ENCODE peak calls at places on chromosomes 12 and 14, in six cellular contexts. I is sigmoid colon; H is CD4-positive, CD25-positive, alpha-beta regulatory T cell; X is PC-3; J is tibial artery; W is left ventricle myocardium inferior. M is an unnamed sample.

GRCh38 chr12:1217191-1217949 is 226.3 kb downstream of the ERC1 start:
- DNase-seq in I (no peak), H (no peak), X (peak), J (no peak), W (no peak), M (no peak)

GRCh38 chr14:78075610-78076277 is 94.4 kb upstream of the NRXN3 start:
- DNase-seq in I (no peak), H (no peak), X (no peak), J (no peak), W (no peak), M (no peak)

GRCh38 chr12:95709152-95709551 is 81.4 kb downstream of the NTN4 start:
- DNase-seq in I (no peak), H (no peak), X (peak), J (no peak), W (no peak), M (no peak)

GRCh38 chr14:30906752-30907658 is 32.6 kb downstream of the COCH start:
- DNase-seq in I (no peak), H (peak), X (peak), J (no peak), W (no peak), M (no peak)

GRCh38 chr12:108814462-108815211 is 42.7 kb downstream of the SSH1 start:
- DNase-seq in I (no peak), H (no peak), X (no peak), J (no peak), W (no peak), M (no peak)

GRCh38 chr12:47014474-47014873 is 64.9 kb upstream of the PCED1B start:
- DNase-seq in I (no peak), H (no peak), X (peak), J (no peak), W (no peak), M (no peak)

GRCh38 chr14:105818712-105819005 is 292.3 kb downstream of the TMEM121 start:
- DNase-seq in I (no peak), H (no peak), X (no peak), J (no peak), W (no peak), M (no peak)

GRCh38 chr12:80837342-80837978 is 100.3 kb downstream of the LIN7A start:
- DNase-seq in I (no peak), H (no peak), X (peak), J (no peak), W (no peak), M (peak)

GRCh38 chr12:14418526-14418925 is 53.0 kb downstream of the ATF7IP start:
- DNase-seq in I (no peak), H (peak), X (peak), J (no peak), W (no peak), M (peak)

GRCh38 chr12:52713960-52714886 is 10.9 kb upstream of the KRT77 start:
- DNase-seq in I (no peak), H (no peak), X (no peak), J (no peak), W (no peak), M (no peak)

GRCh38 chr12:123983822-123984485 is 10.9 kb downstream of the ZNF664 start:
- DNase-seq in I (no peak), H (peak), X (peak), J (peak), W (no peak), M (no peak)

GRCh38 chr14:74558655-74559054 is 53.4 kb downstream of the LTBP2 start:
- DNase-seq in I (no peak), H (no peak), X (no peak), J (no peak), W (no peak), M (peak)

GRCh38 chr12:106893451-106893850 is 62.3 kb upstream of the TMEM263 start:
- DNase-seq in I (no peak), H (no peak), X (peak), J (no peak), W (no peak), M (peak)

DNA sequence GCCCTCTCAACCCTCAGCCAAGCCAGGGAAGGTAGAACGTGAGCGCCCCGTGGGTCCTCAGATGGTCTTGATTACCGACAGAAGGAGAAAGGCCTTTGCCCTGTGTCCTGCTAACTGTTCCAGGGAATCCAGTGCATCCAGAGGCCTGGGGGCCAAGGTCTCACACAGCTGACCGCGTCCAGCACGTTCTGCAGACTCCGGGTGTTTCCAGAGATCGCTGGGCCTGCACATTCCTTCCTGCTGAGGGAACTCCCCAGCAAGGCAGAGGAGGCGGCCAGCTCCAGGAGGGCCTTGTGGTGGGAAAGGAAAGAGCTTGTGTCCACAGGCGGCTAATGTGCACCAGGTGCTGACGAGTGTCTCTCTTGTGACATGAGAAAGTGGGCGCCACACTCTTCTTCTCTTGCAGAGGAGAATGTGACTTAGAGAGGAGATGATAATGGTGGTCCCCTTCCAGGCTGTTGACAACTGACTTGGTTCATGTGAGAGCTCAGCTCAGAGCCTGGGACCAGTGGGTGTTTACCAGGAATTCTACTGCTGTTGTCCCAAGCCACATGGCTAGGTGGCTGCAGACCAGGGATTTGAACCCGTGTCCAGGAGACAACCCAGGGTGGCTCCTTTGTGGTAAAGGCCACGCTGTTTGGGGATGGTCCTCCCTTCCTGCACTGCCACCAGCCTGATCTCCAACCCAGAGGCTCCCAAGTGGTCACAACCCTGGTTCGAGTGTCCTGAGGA is 46.8 kb upstream of the DLK1 start:
- DNase-seq in I (peak), H (no peak), X (no peak), J (no peak), W (peak), M (peak)
- H3K27ac ChIP-seq in I (no peak), H (no peak), X (no peak), J (no peak), W (peak), M (no peak)

DNA sequence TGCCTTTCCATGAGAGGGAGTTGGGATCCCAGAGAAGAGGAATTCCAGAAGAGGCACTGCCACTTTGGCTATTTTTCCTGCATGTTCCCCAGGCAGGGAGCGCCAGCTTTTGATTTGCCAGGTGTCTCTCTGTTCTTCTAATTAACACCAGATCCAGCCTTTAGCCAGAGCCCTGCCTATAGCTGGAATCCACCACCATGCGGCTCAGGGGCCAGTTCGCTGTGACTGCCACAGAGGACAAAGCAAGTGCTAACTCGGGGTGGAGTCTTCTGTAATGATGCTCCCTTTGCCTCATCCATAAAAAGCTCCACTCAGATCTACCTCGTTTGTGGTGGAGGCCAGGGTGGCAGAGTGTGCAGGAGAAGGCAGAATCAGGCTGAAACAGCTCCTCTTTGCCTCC is 17.9 kb upstream of the CTDSP2 start:
- DNase-seq in I (peak), H (no peak), X (no peak), J (no peak), W (no peak), M (peak)
- H3K27ac ChIP-seq in I (peak), H (no peak), X (peak), J (peak), W (peak), M (peak)

GRCh38 chr14:90695997-90696681 is 120.1 kb downstream of the TTC7B start:
- DNase-seq in I (no peak), H (no peak), X (no peak), J (no peak), W (no peak), M (no peak)
- H3K27ac ChIP-seq in I (peak), H (no peak), X (no peak), J (peak), W (peak), M (no peak)

GRCh38 chr12:97005612-97006011 is 98.6 kb downstream of the NEDD1 start:
- DNase-seq in I (no peak), H (no peak), X (no peak), J (no peak), W (no peak), M (no peak)
- H3K27ac ChIP-seq in I (no peak), H (no peak), X (no peak), J (no peak), W (no peak), M (no peak)

DNA sequence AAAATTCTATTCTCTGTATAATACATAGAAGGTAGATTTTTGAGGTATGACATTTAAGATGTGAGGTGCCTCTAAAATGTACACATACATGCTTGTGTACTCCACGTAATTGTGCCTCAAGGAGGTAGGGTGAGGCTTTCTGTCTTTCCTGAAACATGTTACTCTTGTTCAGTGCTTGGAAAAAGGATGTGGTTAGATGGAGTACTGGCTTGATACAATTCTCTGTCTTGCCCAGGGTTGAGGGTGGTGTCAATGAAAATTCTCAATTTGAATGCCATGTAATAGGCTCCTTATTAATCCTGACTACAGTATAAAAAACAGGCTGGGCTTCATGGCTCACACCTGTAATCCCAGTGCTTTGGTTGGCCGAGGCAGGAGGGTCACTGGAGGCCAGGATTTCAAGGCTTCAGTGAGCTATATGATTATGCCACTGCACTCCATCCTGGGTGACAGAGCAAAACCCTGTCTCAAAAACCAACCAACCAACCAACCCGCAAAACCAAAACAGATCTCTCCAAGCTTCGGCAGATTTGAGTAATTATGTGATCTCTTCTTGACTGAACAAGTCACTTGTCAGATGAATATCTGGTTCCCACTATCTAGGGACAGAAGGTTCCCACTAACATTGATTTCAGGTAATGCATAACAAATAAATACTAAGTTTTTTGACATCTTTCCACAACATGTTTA is 41.6 kb downstream of the RCOR1 start:
- DNase-seq in I (no peak), H (peak), X (no peak), J (no peak), W (no peak), M (no peak)
- H3K27ac ChIP-seq in I (no peak), H (no peak), X (no peak), J (no peak), W (no peak), M (no peak)

GRCh38 chr12:10241276-10241675 is 28.6 kb downstream of the GABARAPL1 start:
- DNase-seq in I (no peak), H (no peak), X (no peak), J (no peak), W (no peak), M (no peak)

GRCh38 chr12:10247659-10248058 is 35.0 kb downstream of the GABARAPL1 start:
- DNase-seq in I (no peak), H (no peak), X (no peak), J (no peak), W (no peak), M (no peak)

GRCh38 chr12:10242539-10242938 is 29.9 kb downstream of the GABARAPL1 start:
- DNase-seq in I (no peak), H (no peak), X (no peak), J (no peak), W (no peak), M (no peak)

GRCh38 chr12:10241781-10242180 is 29.1 kb downstream of the GABARAPL1 start:
- DNase-seq in I (no peak), H (no peak), X (no peak), J (no peak), W (no peak), M (no peak)

DNA sequence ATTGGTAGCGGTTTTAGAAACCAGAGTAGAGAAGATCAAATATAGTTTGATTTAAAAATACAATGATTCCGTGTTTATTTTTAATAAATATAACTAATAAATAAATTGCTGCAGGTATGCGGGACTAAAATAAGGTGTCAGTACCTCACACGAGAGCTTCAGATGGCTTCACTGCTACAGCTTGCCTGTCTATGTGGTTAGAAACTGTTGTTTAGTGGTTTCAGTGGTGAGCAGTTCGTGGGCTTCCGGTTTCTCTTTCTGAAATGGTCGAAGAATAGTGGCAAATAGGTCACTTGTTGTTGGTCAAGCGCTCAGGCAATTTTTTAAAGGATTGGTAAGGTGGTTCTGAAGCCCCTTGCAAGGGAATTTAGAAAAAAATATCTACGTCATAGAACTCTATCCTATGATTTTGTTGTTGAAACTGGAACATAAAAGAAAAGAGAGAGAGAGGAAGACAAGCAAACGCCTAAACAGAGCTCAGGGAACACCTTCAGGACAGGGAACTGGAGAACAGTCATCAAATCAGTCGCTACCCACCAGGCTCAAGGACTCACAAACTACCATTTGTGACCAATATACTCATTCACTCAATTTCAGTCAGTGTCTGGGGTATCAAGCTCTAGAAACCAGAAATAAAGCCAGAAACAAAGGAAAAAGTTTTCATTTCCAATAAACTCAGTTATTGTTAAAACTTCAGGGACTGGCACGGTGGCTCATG is 31.3 kb downstream of the GABARAPL1 start:
- DNase-seq in I (no peak), H (peak), X (no peak), J (no peak), W (no peak), M (no peak)
- H3K27ac ChIP-seq in I (no peak), H (no peak), X (no peak), J (no peak), W (no peak), M (no peak)

M was measured in osteoblast.